ENCODE peak calls at places on chromosomes 12 and 14, in nine cellular contexts. G, B, N, F, L, C, Y, R and U are unnamed samples.
A peak's percentile ranks its signal among the peaks of the same experiment; 100 is the strongest.

GRCh38 chr14:73014105-73014504 is 12.8 kb downstream of the ZFYVE1 start:
- DNase-seq in L (no peak), C (no peak), G (no peak), R (no peak), B (no peak), N (no peak), F (no peak), Y (no peak), U (no peak)

GRCh38 chr14:21019377-21019776 is 5.5 kb downstream of the NDRG2 start:
- DNase-seq in N (no peak), G (no peak), C (no peak), F (no peak), R (no peak), L (no peak), B (no peak), Y (no peak), U (no peak)

GRCh38 chr14:69473271-69473670 is 11.3 kb upstream of the PLEKHD1 start:
- DNase-seq in Y (no peak), B (no peak), C (peak; percentile 74), R (no peak), N (no peak), G (no peak), F (no peak), L (no peak), U (no peak)

GRCh38 chr14:31326111-31326510 is 94.2 kb downstream of the HEATR5A start:
- DNase-seq in R (no peak), C (peak; percentile 62), L (no peak), G (no peak), F (no peak), B (no peak), Y (no peak), N (no peak), U (no peak)

GRCh38 chr12:66500094-66500493 is 178.8 kb downstream of the GRIP1 start:
- DNase-seq in N (no peak), Y (no peak), B (no peak), L (no peak), R (no peak), F (no peak), C (peak; percentile 61), G (no peak), U (no peak)

GRCh38 chr12:97396989-97397388 is 65.6 kb upstream of the RMST start:
- DNase-seq in B (no peak), C (no peak), R (no peak), N (no peak), F (no peak), L (peak; percentile 86), G (no peak), Y (peak; percentile 55), U (no peak)

GRCh38 chr12:107929436-107929835 is 154.9 kb downstream of the ASCL4 start:
- DNase-seq in C (peak; percentile 75), B (no peak), L (peak; percentile 68), G (peak; percentile 42), F (no peak), R (no peak), N (peak; percentile 35), Y (peak; percentile 35), U (no peak)

GRCh38 chr12:53453953-53454640 is 2.2 kb downstream of the PCBP2 start:
- DNase-seq in B (no peak), R (no peak), Y (no peak), G (no peak), C (no peak), N (no peak), F (no peak), L (no peak), U (no peak)

GRCh38 chr14:54366726-54367707 is 29.8 kb upstream of the CDKN3 start:
- DNase-seq in G (peak; percentile 53), F (no peak), B (no peak), C (peak; percentile 88), Y (no peak), L (peak; percentile 79), R (no peak), N (peak; percentile 38), U (no peak)

GRCh38 chr12:81077686-81078441 is at the start of gene ACSS3:
- DNase-seq in R (no peak), Y (peak; percentile 73), C (no peak), B (peak; percentile 75), G (peak; percentile 78), L (peak; percentile 94), F (peak; percentile 65), N (no peak), U (no peak)

GRCh38 chr12:19912996-19913395 is 455.3 kb upstream of the PDE3A start:
- DNase-seq in C (no peak), B (no peak), N (no peak), L (no peak), F (no peak), Y (no peak), R (no peak), G (no peak), U (no peak)

GRCh38 chr12:68521321-68521839 is 89.3 kb upstream of the RAP1B start:
- DNase-seq in B (no peak), C (peak; percentile 67), R (no peak), N (peak; percentile 28), F (no peak), Y (no peak), G (no peak), L (no peak), U (no peak)

GRCh38 chr14:93546642-93547041 is 115.9 kb downstream of the UNC79 start:
- DNase-seq in L (no peak), G (no peak), N (no peak), R (no peak), B (no peak), C (no peak), F (no peak), Y (no peak), U (no peak)

GRCh38 chr14:93543766-93544165 is 113.0 kb downstream of the UNC79 start:
- DNase-seq in L (no peak), Y (no peak), B (no peak), R (no peak), F (no peak), N (peak; percentile 3), G (no peak), C (peak; percentile 53), U (no peak)

GRCh38 chr14:93544212-93544611 is 113.5 kb downstream of the UNC79 start:
- DNase-seq in F (no peak), L (no peak), R (no peak), C (no peak), Y (no peak), N (no peak), B (no peak), G (no peak), U (no peak)

GRCh38 chr14:93549578-93549977 is 118.8 kb downstream of the UNC79 start:
- DNase-seq in Y (no peak), B (no peak), R (no peak), C (peak; percentile 16), N (no peak), G (no peak), L (no peak), F (no peak), U (no peak)

GRCh38 chr14:93548102-93548843 is 117.5 kb downstream of the UNC79 start:
- DNase-seq in R (no peak), C (no peak), L (no peak), N (no peak), F (no peak), G (no peak), B (no peak), Y (no peak), U (no peak)
- H3K27ac ChIP-seq in R (no peak overlapping the region), C (no peak overlapping the region), L (no peak overlapping the region), N (no peak overlapping the region), F (no peak overlapping the region), G (no peak overlapping the region), B (no peak overlapping the region), Y (no peak overlapping the region), U (peak overlapping the region; percentile 55)

GRCh38 chr12:110616471-110617115 is 2.7 kb downstream of the TCTN1 start:
- DNase-seq in N (no peak), C (no peak), Y (no peak), R (no peak), B (no peak), G (no peak), F (no peak), L (no peak), U (no peak)

GRCh38 chr12:110613771-110614684 is at the start of gene TCTN1:
- DNase-seq in F (peak; percentile 98), B (peak; percentile 100), L (peak; percentile 99), C (peak; percentile 97), Y (peak; percentile 82), N (peak; percentile 98), R (peak; percentile 100), G (peak; percentile 96), U (peak; percentile 51)

GRCh38 chr12:110622582-110622981 is 8.7 kb downstream of the TCTN1 start:
- DNase-seq in F (no peak), R (no peak), G (no peak), Y (no peak), L (no peak), N (no peak), B (no peak), C (no peak), U (no peak)

GRCh38 chr12:110615171-110615570 is 1.2 kb downstream of the TCTN1 start:
- DNase-seq in B (no peak), C (no peak), R (no peak), N (no peak), G (no peak), Y (no peak), F (no peak), L (no peak), U (no peak)

GRCh38 chr12:110619534-110619953 is 5.6 kb downstream of the TCTN1 start:
- DNase-seq in Y (no peak), G (no peak), C (peak; percentile 14), F (no peak), N (no peak), L (no peak), R (no peak), B (no peak), U (no peak)
- H3K27ac ChIP-seq in Y (no peak overlapping the region), G (no peak overlapping the region), C (no peak overlapping the region), F (no peak overlapping the region), N (no peak overlapping the region), L (no peak overlapping the region), R (no peak overlapping the region), B (no peak overlapping the region), U (no peak overlapping the region)

DNA sequence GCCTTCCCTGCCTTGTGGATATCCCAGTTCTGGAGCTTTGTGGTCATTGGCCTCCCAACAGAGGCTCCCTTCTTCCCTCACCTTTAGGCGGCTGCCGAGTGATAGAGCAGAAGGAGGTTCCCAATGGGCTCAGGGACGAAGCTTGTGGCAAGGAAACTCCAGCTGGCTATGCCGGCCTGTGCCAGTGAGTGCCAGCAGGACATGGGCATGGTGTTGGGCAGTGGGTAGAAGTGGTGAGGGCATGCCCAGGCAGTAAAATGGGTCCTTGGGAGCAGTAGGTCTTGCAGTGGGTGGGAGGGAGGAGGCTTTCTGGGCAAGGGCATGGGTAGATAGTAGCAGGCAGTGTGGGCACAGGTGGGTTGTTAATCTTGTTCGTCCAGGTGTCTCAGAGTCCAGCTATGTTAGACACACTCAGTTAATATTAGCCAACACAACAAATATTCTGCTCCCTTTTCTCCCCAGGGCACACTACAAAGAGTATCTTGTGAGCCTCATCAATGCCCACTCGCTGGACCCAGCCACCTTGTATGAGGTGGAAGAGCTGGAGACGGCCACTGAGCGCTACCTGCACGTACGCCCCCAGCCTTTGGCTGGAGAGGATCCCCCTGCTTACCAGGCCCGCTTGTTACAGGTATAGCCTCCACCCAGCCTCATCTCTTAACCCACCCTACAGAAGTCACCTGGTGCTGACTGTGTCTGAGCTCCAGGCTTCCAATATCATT is 1.1 kb upstream of the IRF9 start:
- DNase-seq in L (no peak), C (no peak), B (peak; percentile 59), F (no peak), R (peak; percentile 80), N (no peak), G (no peak), Y (no peak), U (no peak)
- H3K27ac ChIP-seq in L (no peak overlapping the region), C (no peak overlapping the region), B (peak overlapping the region; percentile 96), F (peak overlapping the region; percentile 96), R (peak overlapping the region; percentile 92), N (peak overlapping the region; percentile 79), G (peak overlapping the region; percentile 86), Y (no peak overlapping the region), U (peak overlapping the region; percentile 50)

GRCh38 chr12:94795520-94795919 is 145.2 kb upstream of the TMCC3 start:
- DNase-seq in G (no peak), N (peak; percentile 41), F (no peak), C (peak; percentile 81), B (no peak), R (no peak), Y (no peak), L (peak; percentile 64), U (no peak)
- H3K27ac ChIP-seq in G (no peak overlapping the region), N (peak overlapping the region; percentile 34), F (no peak overlapping the region), C (no peak overlapping the region), B (no peak overlapping the region), R (no peak overlapping the region), Y (no peak overlapping the region), L (no peak overlapping the region), U (peak overlapping the region; percentile 36)